ENCODE peak calls at places on chromosomes 2 and 18, in five cellular contexts. O, Y, D, H and I are unnamed samples.

GRCh38 chr2:129930451-129930850 is 49.0 kb upstream of the RAB6C start:
- DNase-seq in H (no peak), D (no peak), O (no peak), Y (no peak), I (no peak)

GRCh38 chr2:226274143-226274542 is 525.5 kb downstream of the IRS1 start:
- DNase-seq in O (no peak), H (peak), D (peak), Y (no peak), I (no peak)

GRCh38 chr2:38537937-38538525 is 64.7 kb downstream of the HNRNPLL start:
- DNase-seq in H (no peak), D (no peak), Y (no peak), O (no peak), I (no peak)

GRCh38 chr18:77095356-77096030 is 37.1 kb downstream of the MBP start:
- DNase-seq in H (no peak), Y (no peak), D (no peak), O (peak), I (peak)

GRCh38 chr2:86485103-86485502 is 43.9 kb downstream of the KDM3A start:
- DNase-seq in O (no peak), H (peak), Y (no peak), D (peak), I (no peak)

GRCh38 chr2:96103388-96103705 is 13.0 kb downstream of the ADRA2B start:
- DNase-seq in D (no peak), Y (no peak), H (no peak), O (no peak), I (no peak)

GRCh38 chr18:50161806-50162205 is 33.1 kb downstream of the MYO5B start:
- DNase-seq in O (no peak), H (no peak), D (no peak), Y (no peak), I (no peak)

GRCh38 chr18:29488617-29489016 is 1311.7 kb upstream of the CDH2 start:
- DNase-seq in O (no peak), H (peak), Y (no peak), D (peak), I (no peak)

GRCh38 chr2:95525294-95526035 is 40.9 kb upstream of the TRIM43B start:
- DNase-seq in O (no peak), Y (no peak), H (no peak), D (peak), I (no peak)

GRCh38 chr2:98559581-98559980 is 48.7 kb downstream of the COA5 start:
- DNase-seq in Y (no peak), D (no peak), H (peak), O (no peak), I (no peak)

GRCh38 chr18:32156855-32157254 is 33.0 kb upstream of the MEP1B start:
- DNase-seq in H (no peak), Y (no peak), D (peak), O (no peak), I (no peak)

GRCh38 chr2:69384618-69385081 is 2.4 kb downstream of the GFPT1 start:
- DNase-seq in D (peak), H (peak), Y (no peak), O (no peak), I (no peak)

GRCh38 chr18:8688428-8688827 is 16.9 kb upstream of the MTCL1 start:
- DNase-seq in D (no peak), O (no peak), H (no peak), Y (no peak), I (no peak)

GRCh38 chr18:77300579-77300978 is 50.9 kb downstream of the GALR1 start:
- DNase-seq in H (no peak), O (no peak), Y (no peak), D (no peak), I (no peak)

GRCh38 chr18:70047931-70048603 is 100.4 kb upstream of the CD226 start:
- DNase-seq in O (no peak), D (peak), H (peak), Y (no peak), I (no peak)

GRCh38 chr2:160279813-160280465 is 79.9 kb upstream of the ITGB6 start:
- DNase-seq in H (peak), Y (peak), D (peak), O (no peak), I (no peak)

GRCh38 chr2:106782658-106783057 is 103.3 kb downstream of the ST6GAL2 start:
- DNase-seq in H (no peak), Y (no peak), O (no peak), D (no peak), I (no peak)

GRCh38 chr2:15665067-15665942 is 73.6 kb downstream of the DDX1 start:
- DNase-seq in H (no peak), Y (no peak), O (no peak), D (no peak), I (no peak)

GRCh38 chr2:233036162-233036838 is 3.8 kb downstream of the NEU2 start:
- DNase-seq in Y (no peak), O (no peak), H (no peak), D (no peak), I (peak)

GRCh38 chr2:35099345-35099744 is 1256.2 kb upstream of the CRIM1 start:
- DNase-seq in H (no peak), Y (no peak), D (no peak), O (peak), I (no peak)

GRCh38 chr2:16584824-16585546 is 80.6 kb downstream of the CYRIA start:
- DNase-seq in H (no peak), D (peak), Y (no peak), O (peak), I (no peak)

GRCh38 chr2:152557273-152557879 is 159.9 kb downstream of the PRPF40A start:
- DNase-seq in O (no peak), H (peak), Y (no peak), D (no peak), I (no peak)

GRCh38 chr2:239078128-239078924 is 230.4 kb downstream of the TWIST2 start:
- DNase-seq in D (no peak), H (peak), Y (no peak), O (no peak), I (no peak)

GRCh38 chr18:1998121-1998520 is 573.2 kb downstream of the METTL4 start:
- DNase-seq in O (no peak), D (no peak), H (no peak), Y (no peak), I (no peak)

GRCh38 chr18:59502899-59503245 is 143.8 kb upstream of the LMAN1 start:
- DNase-seq in D (no peak), Y (no peak), O (no peak), H (no peak), I (no peak)

GRCh38 chr18:77143196-77143595 is 10.6 kb upstream of the MBP start:
- DNase-seq in D (no peak), O (no peak), H (no peak), Y (no peak), I (no peak)

GRCh38 chr2:70659551-70659950 is 105.9 kb upstream of the TGFA start:
- DNase-seq in O (no peak), Y (no peak), H (no peak), D (no peak), I (no peak)

GRCh38 chr2:122261923-122262322 is 506.5 kb downstream of the TSN start:
- DNase-seq in D (no peak), Y (no peak), H (no peak), O (no peak), I (no peak)

GRCh38 chr2:69227717-69228116 is 159.3 kb downstream of the GFPT1 start:
- DNase-seq in D (no peak), H (no peak), Y (no peak), O (no peak), I (peak)

GRCh38 chr2:69139778-69140177 is 126.8 kb downstream of the ANTXR1 start:
- DNase-seq in D (no peak), O (no peak), Y (no peak), H (peak), I (no peak)

GRCh38 chr18:52670903-52671302 is 330.9 kb downstream of the DCC start:
- DNase-seq in H (peak), O (peak), Y (peak), D (peak), I (no peak)

GRCh38 chr2:219245148-219245898 is at the start of the genes GLB1L and STK16:
- DNase-seq in H (peak), D (peak), O (peak), Y (peak), I (peak)

GRCh38 chr2:126704434-126705165 is 48.6 kb downstream of the GYPC start:
- DNase-seq in Y (no peak), H (no peak), O (no peak), D (peak), I (no peak)

GRCh38 chr2:205800257-205800656 is 118.0 kb downstream of the NRP2 start:
- DNase-seq in D (no peak), Y (no peak), O (no peak), H (no peak), I (no peak)

GRCh38 chr18:37435150-37435872 is 130.3 kb downstream of the CELF4 start:
- DNase-seq in H (no peak), D (no peak), O (no peak), Y (no peak), I (no peak)

GRCh38 chr18:13524824-13525223 is 201.5 kb downstream of the FAM210A start:
- DNase-seq in D (no peak), O (no peak), Y (no peak), H (no peak), I (no peak)

GRCh38 chr18:13524054-13524453 is 202.3 kb downstream of the FAM210A start:
- DNase-seq in D (no peak), H (no peak), O (no peak), Y (no peak), I (no peak)

GRCh38 chr18:13527256-13527655 is 199.1 kb downstream of the FAM210A start:
- DNase-seq in O (no peak), H (no peak), D (no peak), Y (no peak), I (no peak)

GRCh38 chr18:13526519-13526918 is 199.8 kb downstream of the FAM210A start:
- DNase-seq in D (no peak), Y (no peak), O (no peak), H (no peak), I (no peak)

GRCh38 chr18:13525381-13526029 is 200.9 kb downstream of the FAM210A start:
- DNase-seq in H (no peak), O (no peak), Y (no peak), D (no peak), I (no peak)
- TF ChIP-seq CTCF in H (no peak), O (no peak), Y (no peak), D (no peak), I (no peak)

GRCh38 chr18:10559566-10560456 is 34.0 kb downstream of the NAPG start:
- DNase-seq in Y (no peak), O (peak), D (no peak), H (peak), I (no peak)
- H3K4me3 ChIP-seq in Y (peak), O (no peak), D (peak), H (peak), I (no peak)

GRCh38 chr2:74461187-74462053 is 3.2 kb downstream of the WBP1 start:
- DNase-seq in H (no peak), O (peak), D (peak), Y (no peak), I (no peak)
- TF ChIP-seq CTCF in H (peak), O (peak), D (peak), Y (peak), I (no peak)

GRCh38 chr2:27765621-27766286 is 5.8 kb upstream of the MRPL33 start:
- DNase-seq in H (peak), Y (no peak), O (no peak), D (peak), I (no peak)
- H3K4me3 ChIP-seq in H (peak), Y (peak), O (no peak), D (no peak), I (no peak)

GRCh38 chr18:54357660-54358494 is at the start of the genes C18orf54 and STARD6:
- DNase-seq in Y (peak), O (peak), H (peak), D (peak), I (peak)
- TF ChIP-seq CTCF in Y (peak), O (peak), H (peak), D (no peak), I (no peak)

GRCh38 chr2:217901826-217902225 is 101.0 kb downstream of the TNS1 start:
- DNase-seq in H (peak), Y (peak), O (peak), D (peak), I (no peak)
- H3K4me3 ChIP-seq in H (no peak), Y (no peak), O (no peak), D (peak), I (no peak)

GRCh38 chr18:74331404-74331803 is 15.8 kb downstream of the C18orf63 start:
- DNase-seq in O (peak), Y (peak), H (peak), D (peak), I (no peak)
- TF ChIP-seq CTCF in O (peak), Y (peak), H (peak), D (peak), I (no peak)

DNA sequence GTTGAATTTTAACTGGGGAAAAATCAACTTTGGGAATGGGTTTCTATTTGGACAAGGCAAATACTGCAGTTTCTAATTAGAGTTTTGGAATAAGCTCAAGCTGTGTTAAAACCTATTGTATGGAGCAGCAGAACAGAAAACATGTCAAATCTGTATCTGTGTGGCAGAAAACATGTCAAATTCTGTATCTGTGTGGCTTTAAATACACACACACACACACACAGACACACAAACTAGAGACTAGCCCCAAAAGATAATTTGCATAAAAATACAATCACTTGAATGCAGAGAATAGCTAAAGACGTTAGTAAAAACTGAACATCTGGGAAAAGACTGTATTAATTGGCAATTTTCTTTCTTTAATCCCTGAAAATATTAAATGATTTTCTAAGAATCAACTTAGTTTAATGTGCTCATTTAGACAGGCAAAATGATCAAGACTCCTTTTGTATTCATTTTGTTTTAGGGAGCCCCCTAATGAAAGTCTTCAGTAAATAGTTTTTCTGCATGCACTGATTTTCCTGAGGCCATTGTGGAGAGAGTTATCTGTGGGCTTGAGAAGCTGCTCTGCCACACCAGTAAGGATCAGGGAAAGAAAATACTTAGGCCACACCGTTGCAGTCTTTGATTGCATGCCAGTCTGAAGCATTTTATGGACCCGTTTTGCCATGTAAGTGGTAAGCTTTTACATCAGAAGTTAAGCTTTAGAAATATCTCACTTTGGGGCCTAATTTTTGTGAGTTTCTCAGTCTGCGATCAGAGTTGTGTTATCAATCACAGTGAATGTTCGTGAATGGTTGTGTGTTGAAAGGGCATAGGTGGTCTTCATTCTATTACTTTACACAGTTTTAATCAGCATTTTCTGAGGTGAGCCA is 2.2 kb downstream of the SPATS2L start:
- DNase-seq in O (no peak), H (peak), Y (no peak), D (peak), I (no peak)
- H3K4me3 ChIP-seq in O (no peak), H (peak), Y (peak), D (peak), I (no peak)